ENCODE peak calls at places on chromosomes 7 and 10, in nine cellular contexts. One of them, this sample, is unnamed.

GRCh38 chr10:103605359-103606156 is 112.1 kb downstream of the NEURL1 start:
- DNase-seq in HCT116: peak; percentile 28
- DNase-seq in lower lobe of right lung: peak; percentile 51
- DNase-seq in heart left ventricle: peak; percentile 49
- DNase-seq in fibroblast of lung: peak; percentile 63
- DNase-seq in mammary epithelial cell: no peak
- DNase-seq in endothelial cell of umbilical vein: peak; percentile 28
- DNase-seq in right atrium auricular region: peak; percentile 88
- DNase-seq in OCI-LY7: peak; percentile 29
- DNase-seq in this sample: peak; percentile 74

GRCh38 chr7:27184342-27185012 is 555 bp downstream of the HOXA11 start:
- DNase-seq in HCT116: no peak
- DNase-seq in lower lobe of right lung: no peak
- DNase-seq in heart left ventricle: no peak
- DNase-seq in fibroblast of lung: no peak
- DNase-seq in mammary epithelial cell: peak; percentile 21
- DNase-seq in endothelial cell of umbilical vein: peak; percentile 47
- DNase-seq in right atrium auricular region: no peak
- DNase-seq in OCI-LY7: no peak
- DNase-seq in this sample: peak; percentile 44

GRCh38 chr7:126805351-126805750 is 447.4 kb downstream of the GRM8 start:
- DNase-seq in HCT116: no peak
- DNase-seq in lower lobe of right lung: no peak
- DNase-seq in heart left ventricle: no peak
- DNase-seq in fibroblast of lung: no peak
- DNase-seq in mammary epithelial cell: no peak
- DNase-seq in endothelial cell of umbilical vein: no peak
- DNase-seq in right atrium auricular region: no peak
- DNase-seq in OCI-LY7: no peak
- DNase-seq in this sample: no peak

GRCh38 chr7:91240546-91240945 is 23.7 kb upstream of the FZD1 start:
- DNase-seq in HCT116: no peak
- DNase-seq in lower lobe of right lung: no peak
- DNase-seq in heart left ventricle: no peak
- DNase-seq in fibroblast of lung: peak; percentile 92
- DNase-seq in mammary epithelial cell: no peak
- DNase-seq in endothelial cell of umbilical vein: no peak
- DNase-seq in right atrium auricular region: no peak
- DNase-seq in OCI-LY7: no peak
- DNase-seq in this sample: peak; percentile 92

GRCh38 chr10:24842856-24843255 is 109.5 kb downstream of the PRTFDC1 start:
- DNase-seq in HCT116: no peak
- DNase-seq in lower lobe of right lung: no peak
- DNase-seq in heart left ventricle: no peak
- DNase-seq in fibroblast of lung: no peak
- DNase-seq in mammary epithelial cell: no peak
- DNase-seq in endothelial cell of umbilical vein: no peak
- DNase-seq in right atrium auricular region: no peak
- DNase-seq in OCI-LY7: no peak
- DNase-seq in this sample: no peak

GRCh38 chr10:96814264-96814663 is 17.8 kb upstream of the LCOR start:
- DNase-seq in HCT116: peak; percentile 23
- DNase-seq in lower lobe of right lung: no peak
- DNase-seq in heart left ventricle: no peak
- DNase-seq in fibroblast of lung: peak; percentile 41
- DNase-seq in mammary epithelial cell: peak; percentile 84
- DNase-seq in endothelial cell of umbilical vein: no peak
- DNase-seq in right atrium auricular region: no peak
- DNase-seq in OCI-LY7: no peak
- DNase-seq in this sample: peak; percentile 85

GRCh38 chr7:78195281-78195680 is 396.7 kb downstream of the PHTF2 start:
- DNase-seq in HCT116: no peak
- DNase-seq in lower lobe of right lung: no peak
- DNase-seq in heart left ventricle: no peak
- DNase-seq in fibroblast of lung: peak; percentile 58
- DNase-seq in mammary epithelial cell: no peak
- DNase-seq in endothelial cell of umbilical vein: no peak
- DNase-seq in right atrium auricular region: no peak
- DNase-seq in OCI-LY7: no peak
- DNase-seq in this sample: no peak

GRCh38 chr10:6567894-6568293 is 12.2 kb downstream of the PRKCQ start:
- DNase-seq in HCT116: no peak
- DNase-seq in lower lobe of right lung: no peak
- DNase-seq in heart left ventricle: no peak
- DNase-seq in fibroblast of lung: no peak
- DNase-seq in mammary epithelial cell: no peak
- DNase-seq in endothelial cell of umbilical vein: no peak
- DNase-seq in right atrium auricular region: no peak
- DNase-seq in OCI-LY7: no peak
- DNase-seq in this sample: no peak

DNA sequence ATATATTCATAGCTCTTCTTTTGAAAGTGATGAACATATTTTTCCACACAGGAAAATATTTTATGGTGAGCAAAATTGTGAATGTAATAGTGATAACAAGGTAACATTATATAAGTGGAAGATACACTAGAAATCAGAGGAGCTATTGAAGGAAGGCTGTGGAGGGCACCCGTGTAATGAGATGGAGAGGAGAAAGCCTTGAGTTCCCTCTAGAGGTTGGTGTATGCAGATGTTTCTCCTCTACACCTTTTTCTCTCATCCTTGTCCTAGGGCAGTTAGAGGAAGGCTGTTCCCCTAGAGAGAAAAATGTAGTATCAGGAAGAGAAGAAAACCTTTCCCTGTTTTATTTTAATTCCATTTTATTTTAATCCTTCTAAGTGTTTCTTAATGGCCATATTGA is 54.6 kb upstream of the NRG3 start:
- DNase-seq in HCT116: no peak
- DNase-seq in lower lobe of right lung: no peak
- DNase-seq in heart left ventricle: no peak
- DNase-seq in fibroblast of lung: no peak
- DNase-seq in mammary epithelial cell: no peak
- DNase-seq in endothelial cell of umbilical vein: peak; percentile 7
- DNase-seq in right atrium auricular region: no peak
- DNase-seq in OCI-LY7: no peak
- DNase-seq in this sample: no peak
- H3K4me3 ChIP-seq in HCT116: no peak overlapping the region
- H3K4me3 ChIP-seq in lower lobe of right lung: no peak overlapping the region
- H3K4me3 ChIP-seq in heart left ventricle: no peak overlapping the region
- H3K4me3 ChIP-seq in fibroblast of lung: no peak overlapping the region
- H3K4me3 ChIP-seq in mammary epithelial cell: no peak overlapping the region
- H3K4me3 ChIP-seq in endothelial cell of umbilical vein: no peak overlapping the region
- H3K4me3 ChIP-seq in right atrium auricular region: no peak overlapping the region
- H3K4me3 ChIP-seq in OCI-LY7: no peak overlapping the region
- H3K4me3 ChIP-seq in this sample: no peak overlapping the region

GRCh38 chr7:35424869-35425495 is 171.1 kb upstream of the TBX20 start:
- DNase-seq in HCT116: peak; percentile 43
- DNase-seq in lower lobe of right lung: peak; percentile 67
- DNase-seq in heart left ventricle: peak; percentile 77
- DNase-seq in fibroblast of lung: peak; percentile 50
- DNase-seq in mammary epithelial cell: peak; percentile 30
- DNase-seq in endothelial cell of umbilical vein: peak; percentile 53
- DNase-seq in right atrium auricular region: no peak
- DNase-seq in OCI-LY7: peak; percentile 68
- DNase-seq in this sample: peak; percentile 49
- TF ChIP-seq CTCF in HCT116: peak; percentile 84
- TF ChIP-seq CTCF in lower lobe of right lung: peak; percentile 70
- TF ChIP-seq CTCF in heart left ventricle: peak; percentile 73
- TF ChIP-seq CTCF in fibroblast of lung: peak; percentile 58
- TF ChIP-seq CTCF in mammary epithelial cell: peak; percentile 64
- TF ChIP-seq CTCF in endothelial cell of umbilical vein: peak; percentile 79
- TF ChIP-seq CTCF in right atrium auricular region: peak; percentile 86
- TF ChIP-seq CTCF in OCI-LY7: peak; percentile 92
- TF ChIP-seq CTCF in this sample: peak; percentile 69

DNA sequence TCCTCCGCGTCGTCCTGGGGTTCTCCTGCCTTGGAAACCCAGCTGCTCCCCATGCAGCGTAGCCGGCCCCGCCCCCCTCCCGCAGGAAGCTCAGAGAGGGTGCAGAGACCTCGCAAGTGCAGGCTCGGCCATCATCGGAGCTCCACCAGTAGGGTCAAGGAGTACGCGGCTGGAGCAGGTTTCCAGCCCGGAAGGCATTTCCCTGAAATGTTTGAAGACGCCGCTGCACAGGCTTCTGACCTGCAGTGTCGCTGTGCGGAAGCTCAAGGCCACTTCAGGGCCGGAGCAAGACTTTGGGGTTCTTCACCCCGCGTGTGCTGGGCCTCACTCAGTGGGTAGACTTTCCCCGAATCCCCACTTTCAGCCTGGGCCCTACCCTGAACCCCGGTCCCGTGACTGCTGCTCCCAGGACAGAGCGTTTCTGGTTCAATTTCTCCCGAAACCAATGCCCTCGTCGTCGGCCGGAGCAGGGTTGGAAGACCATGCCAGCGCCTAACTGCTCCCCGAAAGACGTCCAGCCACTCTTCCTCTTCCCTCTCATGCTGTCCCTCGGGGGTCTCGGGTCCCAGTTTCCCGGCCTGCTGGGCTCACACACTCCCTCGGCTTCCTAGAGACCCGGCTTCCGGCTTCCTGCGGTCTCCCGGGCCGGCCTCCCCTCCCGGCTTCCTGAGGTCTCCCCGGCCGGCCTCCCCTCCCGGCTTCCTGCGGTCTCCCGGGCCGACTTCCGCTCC is 52.1 kb downstream of the INSIG1 start:
- DNase-seq in HCT116: no peak
- DNase-seq in lower lobe of right lung: peak; percentile 51
- DNase-seq in heart left ventricle: no peak
- DNase-seq in fibroblast of lung: no peak
- DNase-seq in mammary epithelial cell: no peak
- DNase-seq in endothelial cell of umbilical vein: no peak
- DNase-seq in right atrium auricular region: no peak
- DNase-seq in OCI-LY7: no peak
- DNase-seq in this sample: no peak
- H3K4me3 ChIP-seq in HCT116: no peak overlapping the region
- H3K4me3 ChIP-seq in lower lobe of right lung: no peak overlapping the region
- H3K4me3 ChIP-seq in heart left ventricle: no peak overlapping the region
- H3K4me3 ChIP-seq in fibroblast of lung: no peak overlapping the region
- H3K4me3 ChIP-seq in mammary epithelial cell: no peak overlapping the region
- H3K4me3 ChIP-seq in endothelial cell of umbilical vein: no peak overlapping the region
- H3K4me3 ChIP-seq in right atrium auricular region: no peak overlapping the region
- H3K4me3 ChIP-seq in OCI-LY7: no peak overlapping the region
- H3K4me3 ChIP-seq in this sample: no peak overlapping the region

GRCh38 chr10:93062499-93063216 is 2.1 kb downstream of the CYP26C1 start:
- DNase-seq in HCT116: no peak
- DNase-seq in lower lobe of right lung: peak; percentile 57
- DNase-seq in heart left ventricle: no peak
- DNase-seq in fibroblast of lung: peak; percentile 30
- DNase-seq in mammary epithelial cell: peak; percentile 48
- DNase-seq in endothelial cell of umbilical vein: no peak
- DNase-seq in right atrium auricular region: peak; percentile 40
- DNase-seq in OCI-LY7: no peak
- DNase-seq in this sample: peak; percentile 30
- TF ChIP-seq CTCF in HCT116: peak; percentile 25
- TF ChIP-seq CTCF in lower lobe of right lung: peak; percentile 42
- TF ChIP-seq CTCF in heart left ventricle: peak; percentile 51
- TF ChIP-seq CTCF in fibroblast of lung: no peak
- TF ChIP-seq CTCF in mammary epithelial cell: peak; percentile 30
- TF ChIP-seq CTCF in endothelial cell of umbilical vein: peak; percentile 56
- TF ChIP-seq CTCF in right atrium auricular region: peak; percentile 63
- TF ChIP-seq CTCF in OCI-LY7: peak; percentile 35
- TF ChIP-seq CTCF in this sample: no peak

GRCh38 chr7:94294471-94295131 is 100.1 kb upstream of the COL1A2 start:
- DNase-seq in HCT116: no peak
- DNase-seq in lower lobe of right lung: no peak
- DNase-seq in heart left ventricle: no peak
- DNase-seq in fibroblast of lung: no peak
- DNase-seq in mammary epithelial cell: no peak
- DNase-seq in endothelial cell of umbilical vein: no peak
- DNase-seq in right atrium auricular region: no peak
- DNase-seq in OCI-LY7: no peak
- DNase-seq in this sample: peak; percentile 50

GRCh38 chr7:94298943-94299342 is 95.8 kb upstream of the COL1A2 start:
- DNase-seq in HCT116: no peak
- DNase-seq in lower lobe of right lung: no peak
- DNase-seq in heart left ventricle: no peak
- DNase-seq in fibroblast of lung: peak; percentile 74
- DNase-seq in mammary epithelial cell: no peak
- DNase-seq in endothelial cell of umbilical vein: no peak
- DNase-seq in right atrium auricular region: no peak
- DNase-seq in OCI-LY7: no peak
- DNase-seq in this sample: peak; percentile 85

GRCh38 chr7:94295805-94296204 is 98.9 kb upstream of the COL1A2 start:
- DNase-seq in HCT116: no peak
- DNase-seq in lower lobe of right lung: no peak
- DNase-seq in heart left ventricle: no peak
- DNase-seq in fibroblast of lung: peak; percentile 92
- DNase-seq in mammary epithelial cell: peak; percentile 30
- DNase-seq in endothelial cell of umbilical vein: peak; percentile 75
- DNase-seq in right atrium auricular region: no peak
- DNase-seq in OCI-LY7: no peak
- DNase-seq in this sample: peak; percentile 89

GRCh38 chr7:94296886-94297285 is 97.8 kb upstream of the COL1A2 start:
- DNase-seq in HCT116: no peak
- DNase-seq in lower lobe of right lung: no peak
- DNase-seq in heart left ventricle: no peak
- DNase-seq in fibroblast of lung: no peak
- DNase-seq in mammary epithelial cell: no peak
- DNase-seq in endothelial cell of umbilical vein: no peak
- DNase-seq in right atrium auricular region: no peak
- DNase-seq in OCI-LY7: no peak
- DNase-seq in this sample: peak; percentile 56

GRCh38 chr7:94297397-94297838 is 97.3 kb upstream of the COL1A2 start:
- DNase-seq in HCT116: no peak
- DNase-seq in lower lobe of right lung: no peak
- DNase-seq in heart left ventricle: peak; percentile 69
- DNase-seq in fibroblast of lung: peak; percentile 94
- DNase-seq in mammary epithelial cell: peak; percentile 81
- DNase-seq in endothelial cell of umbilical vein: no peak
- DNase-seq in right atrium auricular region: peak; percentile 83
- DNase-seq in OCI-LY7: no peak
- DNase-seq in this sample: peak; percentile 99
- H3K4me3 ChIP-seq in HCT116: no peak overlapping the region
- H3K4me3 ChIP-seq in lower lobe of right lung: no peak overlapping the region
- H3K4me3 ChIP-seq in heart left ventricle: peak overlapping the region; percentile 11
- H3K4me3 ChIP-seq in fibroblast of lung: peak overlapping the region; percentile 52
- H3K4me3 ChIP-seq in mammary epithelial cell: no peak overlapping the region
- H3K4me3 ChIP-seq in endothelial cell of umbilical vein: no peak overlapping the region
- H3K4me3 ChIP-seq in right atrium auricular region: no peak overlapping the region
- H3K4me3 ChIP-seq in OCI-LY7: no peak overlapping the region
- H3K4me3 ChIP-seq in this sample: peak overlapping the region; percentile 48

This sample was measured in fibroblast of mammary gland.